ENCODE peak calls at places on chromosomes 16 and 17, in eight cellular contexts. One of them, this sample, is unnamed.

GRCh38 chr16:55057866-55058265 is 127.2 kb downstream of the IRX5 start:
- DNase-seq in neural progenitor cell: no peak
- DNase-seq in heart right ventricle: no peak
- DNase-seq in ascending aorta: no peak
- DNase-seq in CD4-positive, CD25-positive, alpha-beta regulatory T cell: no peak
- DNase-seq in naive thymus-derived CD4-positive, alpha-beta T cell: no peak
- DNase-seq in sigmoid colon: peak; percentile 32
- DNase-seq in testis: no peak
- DNase-seq in this sample: no peak

GRCh38 chr16:25317732-25318316 is 60.2 kb upstream of the ZKSCAN2 start:
- DNase-seq in testis: no peak
- DNase-seq in neural progenitor cell: no peak
- DNase-seq in heart right ventricle: no peak
- DNase-seq in sigmoid colon: no peak
- DNase-seq in ascending aorta: no peak
- DNase-seq in CD4-positive, CD25-positive, alpha-beta regulatory T cell: no peak
- DNase-seq in naive thymus-derived CD4-positive, alpha-beta T cell: no peak
- DNase-seq in this sample: no peak

GRCh38 chr17:81928497-81929252 is 1.1 kb upstream of the MAFG start:
- DNase-seq in ascending aorta: no peak
- DNase-seq in neural progenitor cell: no peak
- DNase-seq in heart right ventricle: no peak
- DNase-seq in testis: no peak
- DNase-seq in sigmoid colon: no peak
- DNase-seq in naive thymus-derived CD4-positive, alpha-beta T cell: no peak
- DNase-seq in CD4-positive, CD25-positive, alpha-beta regulatory T cell: no peak
- DNase-seq in this sample: peak; percentile 15

GRCh38 chr17:47934856-47935255 is 6.5 kb upstream of the PNPO start:
- DNase-seq in ascending aorta: no peak
- DNase-seq in naive thymus-derived CD4-positive, alpha-beta T cell: no peak
- DNase-seq in CD4-positive, CD25-positive, alpha-beta regulatory T cell: no peak
- DNase-seq in heart right ventricle: no peak
- DNase-seq in sigmoid colon: no peak
- DNase-seq in neural progenitor cell: no peak
- DNase-seq in testis: no peak
- DNase-seq in this sample: no peak

GRCh38 chr16:82769845-82770244 is 143.1 kb downstream of the CDH13 start:
- DNase-seq in CD4-positive, CD25-positive, alpha-beta regulatory T cell: no peak
- DNase-seq in neural progenitor cell: no peak
- DNase-seq in sigmoid colon: no peak
- DNase-seq in heart right ventricle: peak; percentile 33
- DNase-seq in testis: no peak
- DNase-seq in naive thymus-derived CD4-positive, alpha-beta T cell: no peak
- DNase-seq in ascending aorta: no peak
- DNase-seq in this sample: no peak

GRCh38 chr17:30234954-30235353 is 543 bp downstream of the SLC6A4 start:
- DNase-seq in naive thymus-derived CD4-positive, alpha-beta T cell: no peak
- DNase-seq in sigmoid colon: no peak
- DNase-seq in CD4-positive, CD25-positive, alpha-beta regulatory T cell: no peak
- DNase-seq in ascending aorta: peak; percentile 49
- DNase-seq in testis: no peak
- DNase-seq in heart right ventricle: no peak
- DNase-seq in neural progenitor cell: peak; percentile 44
- DNase-seq in this sample: no peak

GRCh38 chr17:79622201-79622601 is 11.3 kb upstream of the RBFOX3 start:
- DNase-seq in ascending aorta: peak; percentile 46
- DNase-seq in naive thymus-derived CD4-positive, alpha-beta T cell: no peak
- DNase-seq in neural progenitor cell: no peak
- DNase-seq in sigmoid colon: peak; percentile 63
- DNase-seq in CD4-positive, CD25-positive, alpha-beta regulatory T cell: no peak
- DNase-seq in heart right ventricle: peak; percentile 2
- DNase-seq in testis: peak; percentile 11
- DNase-seq in this sample: no peak

GRCh38 chr16:27225536-27226360 is 22.4 kb downstream of the KDM8 start:
- DNase-seq in heart right ventricle: no peak
- DNase-seq in neural progenitor cell: no peak
- DNase-seq in sigmoid colon: no peak
- DNase-seq in CD4-positive, CD25-positive, alpha-beta regulatory T cell: no peak
- DNase-seq in testis: no peak
- DNase-seq in ascending aorta: no peak
- DNase-seq in naive thymus-derived CD4-positive, alpha-beta T cell: no peak
- DNase-seq in this sample: no peak

GRCh38 chr17:48998557-48999440 is 1.6 kb downstream of the IGF2BP1 start:
- DNase-seq in CD4-positive, CD25-positive, alpha-beta regulatory T cell: no peak
- DNase-seq in ascending aorta: no peak
- DNase-seq in naive thymus-derived CD4-positive, alpha-beta T cell: no peak
- DNase-seq in testis: no peak
- DNase-seq in sigmoid colon: no peak
- DNase-seq in heart right ventricle: no peak
- DNase-seq in neural progenitor cell: peak; percentile 42
- DNase-seq in this sample: no peak

GRCh38 chr17:5035356-5035755 is at the start of gene SLC52A1:
- DNase-seq in heart right ventricle: no peak
- DNase-seq in naive thymus-derived CD4-positive, alpha-beta T cell: no peak
- DNase-seq in ascending aorta: no peak
- DNase-seq in neural progenitor cell: peak; percentile 21
- DNase-seq in CD4-positive, CD25-positive, alpha-beta regulatory T cell: no peak
- DNase-seq in testis: no peak
- DNase-seq in sigmoid colon: no peak
- DNase-seq in this sample: no peak

GRCh38 chr16:81242977-81243618 is 4.6 kb downstream of the BCO1 start:
- DNase-seq in CD4-positive, CD25-positive, alpha-beta regulatory T cell: no peak
- DNase-seq in heart right ventricle: no peak
- DNase-seq in testis: no peak
- DNase-seq in neural progenitor cell: no peak
- DNase-seq in naive thymus-derived CD4-positive, alpha-beta T cell: no peak
- DNase-seq in ascending aorta: no peak
- DNase-seq in sigmoid colon: no peak
- DNase-seq in this sample: no peak

GRCh38 chr17:12851901-12852435 is 62.7 kb downstream of the ARHGAP44 start:
- DNase-seq in ascending aorta: no peak
- DNase-seq in neural progenitor cell: no peak
- DNase-seq in CD4-positive, CD25-positive, alpha-beta regulatory T cell: no peak
- DNase-seq in heart right ventricle: no peak
- DNase-seq in testis: no peak
- DNase-seq in sigmoid colon: no peak
- DNase-seq in naive thymus-derived CD4-positive, alpha-beta T cell: no peak
- DNase-seq in this sample: no peak

GRCh38 chr16:30637952-30638351 is 12.8 kb upstream of the PRR14 start:
- DNase-seq in heart right ventricle: no peak
- DNase-seq in testis: no peak
- DNase-seq in sigmoid colon: no peak
- DNase-seq in CD4-positive, CD25-positive, alpha-beta regulatory T cell: no peak
- DNase-seq in ascending aorta: no peak
- DNase-seq in neural progenitor cell: peak; percentile 47
- DNase-seq in naive thymus-derived CD4-positive, alpha-beta T cell: no peak
- DNase-seq in this sample: no peak

GRCh38 chr16:17471745-17472075 is 950 bp upstream of the XYLT1 start:
- DNase-seq in testis: no peak
- DNase-seq in sigmoid colon: no peak
- DNase-seq in ascending aorta: no peak
- DNase-seq in CD4-positive, CD25-positive, alpha-beta regulatory T cell: no peak
- DNase-seq in heart right ventricle: no peak
- DNase-seq in naive thymus-derived CD4-positive, alpha-beta T cell: no peak
- DNase-seq in neural progenitor cell: no peak
- DNase-seq in this sample: no peak

DNA sequence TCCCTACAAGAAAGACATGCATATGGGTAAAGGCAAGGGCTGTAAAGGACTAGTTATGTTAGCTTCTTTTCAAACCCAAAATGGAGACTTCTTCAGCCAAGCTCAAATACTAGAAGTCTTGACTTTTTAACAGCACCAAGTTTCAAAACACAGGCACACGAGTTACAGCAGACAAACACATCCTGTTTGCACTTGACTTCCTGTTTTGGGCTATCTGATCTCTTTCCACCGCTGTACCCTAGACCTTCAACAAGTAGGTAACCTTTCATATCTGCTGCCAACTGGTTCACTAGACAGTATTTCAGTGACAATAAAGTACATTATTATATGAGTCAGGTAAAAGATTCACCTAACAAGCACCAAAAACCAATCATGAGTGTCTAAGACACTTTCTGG is 12.3 kb downstream of the RFFL start:
- DNase-seq in heart right ventricle: no peak
- DNase-seq in naive thymus-derived CD4-positive, alpha-beta T cell: no peak
- DNase-seq in neural progenitor cell: no peak
- DNase-seq in testis: no peak
- DNase-seq in sigmoid colon: no peak
- DNase-seq in ascending aorta: no peak
- DNase-seq in CD4-positive, CD25-positive, alpha-beta regulatory T cell: peak; percentile 45
- DNase-seq in this sample: peak; percentile 82
- H3K4me1 ChIP-seq in heart right ventricle: no peaks in the 10 kb centered on the region
- H3K4me1 ChIP-seq in naive thymus-derived CD4-positive, alpha-beta T cell: peaks cover 68% of the 10 kb centered on the region
- H3K4me1 ChIP-seq in neural progenitor cell: peaks cover 56% of the 10 kb centered on the region
- H3K4me1 ChIP-seq in testis: peaks cover 6% of the 10 kb centered on the region
- H3K4me1 ChIP-seq in sigmoid colon: peaks cover 21% of the 10 kb centered on the region
- H3K4me1 ChIP-seq in ascending aorta: no peaks in the 10 kb centered on the region
- H3K4me1 ChIP-seq in CD4-positive, CD25-positive, alpha-beta regulatory T cell: peaks cover 90% of the 10 kb centered on the region
- H3K4me1 ChIP-seq in this sample: peaks cover 82% of the 10 kb centered on the region

GRCh38 chr17:80789356-80789902 is 202.2 kb upstream of the CHMP6 start:
- DNase-seq in naive thymus-derived CD4-positive, alpha-beta T cell: no peak
- DNase-seq in neural progenitor cell: no peak
- DNase-seq in testis: peak; percentile 33
- DNase-seq in ascending aorta: peak; percentile 68
- DNase-seq in heart right ventricle: peak; percentile 61
- DNase-seq in CD4-positive, CD25-positive, alpha-beta regulatory T cell: no peak
- DNase-seq in sigmoid colon: peak; percentile 80
- DNase-seq in this sample: no peak

GRCh38 chr17:80792373-80792781 is 199.3 kb upstream of the CHMP6 start:
- DNase-seq in naive thymus-derived CD4-positive, alpha-beta T cell: peak; percentile 17
- DNase-seq in sigmoid colon: peak; percentile 69
- DNase-seq in CD4-positive, CD25-positive, alpha-beta regulatory T cell: no peak
- DNase-seq in testis: no peak
- DNase-seq in heart right ventricle: no peak
- DNase-seq in ascending aorta: no peak
- DNase-seq in neural progenitor cell: no peak
- DNase-seq in this sample: no peak

GRCh38 chr17:80790981-80791742 is 200.5 kb upstream of the CHMP6 start:
- DNase-seq in CD4-positive, CD25-positive, alpha-beta regulatory T cell: no peak
- DNase-seq in heart right ventricle: no peak
- DNase-seq in neural progenitor cell: no peak
- DNase-seq in testis: no peak
- DNase-seq in naive thymus-derived CD4-positive, alpha-beta T cell: peak; percentile 20
- DNase-seq in ascending aorta: no peak
- DNase-seq in sigmoid colon: peak; percentile 8
- DNase-seq in this sample: no peak

GRCh38 chr17:80791758-80792284 is 199.8 kb upstream of the CHMP6 start:
- DNase-seq in ascending aorta: peak; percentile 90
- DNase-seq in neural progenitor cell: no peak
- DNase-seq in testis: peak; percentile 51
- DNase-seq in CD4-positive, CD25-positive, alpha-beta regulatory T cell: no peak
- DNase-seq in heart right ventricle: peak; percentile 43
- DNase-seq in sigmoid colon: peak; percentile 93
- DNase-seq in naive thymus-derived CD4-positive, alpha-beta T cell: peak; percentile 58
- DNase-seq in this sample: no peak

DNA sequence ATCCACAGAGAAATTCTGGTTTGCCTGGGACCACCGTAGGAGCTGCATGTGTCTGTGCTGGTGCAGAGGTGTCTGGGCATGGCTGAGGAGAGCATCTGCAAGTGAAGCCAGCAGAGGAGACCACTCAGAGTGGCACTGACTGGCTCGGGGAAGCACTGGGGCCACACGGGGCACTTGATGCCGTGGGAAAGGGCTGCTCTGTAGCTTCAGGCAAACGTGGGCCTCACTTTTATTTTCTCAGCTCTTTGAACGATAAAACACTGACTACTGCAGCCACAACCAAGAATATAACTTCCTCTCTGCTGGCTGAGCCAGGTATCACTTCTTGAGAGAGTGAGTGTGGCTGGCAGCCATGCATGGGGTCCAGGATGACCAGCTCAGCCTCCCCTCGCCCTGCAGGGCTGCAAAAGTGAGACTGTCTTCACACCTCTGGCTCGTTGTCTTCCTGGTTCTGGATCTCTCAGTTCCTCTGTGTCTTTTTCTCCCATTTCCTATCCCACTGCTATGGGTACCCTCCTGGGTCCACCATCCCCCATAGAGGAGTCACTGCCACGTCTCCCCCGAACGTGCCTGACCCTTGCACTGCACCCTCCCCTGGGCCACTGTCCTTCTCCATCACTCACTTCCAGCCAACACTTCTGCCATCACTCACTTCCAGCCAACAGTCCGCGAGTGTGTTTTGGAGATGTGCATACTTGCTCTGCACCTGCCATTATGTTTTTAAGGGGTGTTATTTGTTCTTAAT is 201.4 kb upstream of the CHMP6 start:
- DNase-seq in heart right ventricle: no peak
- DNase-seq in naive thymus-derived CD4-positive, alpha-beta T cell: peak; percentile 22
- DNase-seq in ascending aorta: no peak
- DNase-seq in sigmoid colon: no peak
- DNase-seq in neural progenitor cell: no peak
- DNase-seq in testis: no peak
- DNase-seq in CD4-positive, CD25-positive, alpha-beta regulatory T cell: no peak
- DNase-seq in this sample: peak; percentile 53
- H3K4me3 ChIP-seq in heart right ventricle: no peak overlapping the region
- H3K4me3 ChIP-seq in naive thymus-derived CD4-positive, alpha-beta T cell: peak overlapping the region; percentile 37
- H3K4me3 ChIP-seq in ascending aorta: no peak overlapping the region
- H3K4me3 ChIP-seq in sigmoid colon: no peak overlapping the region
- H3K4me3 ChIP-seq in neural progenitor cell: no peak overlapping the region
- H3K4me3 ChIP-seq in testis: no peak overlapping the region
- H3K4me3 ChIP-seq in CD4-positive, CD25-positive, alpha-beta regulatory T cell: peak overlapping the region; percentile 68
- H3K4me3 ChIP-seq in this sample: peak overlapping the region; percentile 46

GRCh38 chr17:17709815-17710321 is 28.6 kb downstream of the RAI1 start:
- DNase-seq in naive thymus-derived CD4-positive, alpha-beta T cell: no peak
- DNase-seq in heart right ventricle: no peak
- DNase-seq in sigmoid colon: no peak
- DNase-seq in ascending aorta: no peak
- DNase-seq in neural progenitor cell: no peak
- DNase-seq in testis: no peak
- DNase-seq in CD4-positive, CD25-positive, alpha-beta regulatory T cell: no peak
- DNase-seq in this sample: no peak

GRCh38 chr17:17710728-17711541 is 29.7 kb downstream of the RAI1 start:
- DNase-seq in neural progenitor cell: peak; percentile 84
- DNase-seq in heart right ventricle: no peak
- DNase-seq in ascending aorta: peak; percentile 88
- DNase-seq in CD4-positive, CD25-positive, alpha-beta regulatory T cell: no peak
- DNase-seq in testis: no peak
- DNase-seq in sigmoid colon: peak; percentile 83
- DNase-seq in naive thymus-derived CD4-positive, alpha-beta T cell: no peak
- DNase-seq in this sample: no peak

GRCh38 chr17:17712268-17712924 is 31.1 kb downstream of the RAI1 start:
- DNase-seq in neural progenitor cell: no peak
- DNase-seq in CD4-positive, CD25-positive, alpha-beta regulatory T cell: no peak
- DNase-seq in heart right ventricle: no peak
- DNase-seq in ascending aorta: no peak
- DNase-seq in testis: no peak
- DNase-seq in naive thymus-derived CD4-positive, alpha-beta T cell: no peak
- DNase-seq in sigmoid colon: no peak
- DNase-seq in this sample: no peak

GRCh38 chr17:17710355-17710727 is 29.1 kb downstream of the RAI1 start:
- DNase-seq in sigmoid colon: no peak
- DNase-seq in CD4-positive, CD25-positive, alpha-beta regulatory T cell: no peak
- DNase-seq in naive thymus-derived CD4-positive, alpha-beta T cell: no peak
- DNase-seq in testis: no peak
- DNase-seq in neural progenitor cell: no peak
- DNase-seq in ascending aorta: no peak
- DNase-seq in heart right ventricle: no peak
- DNase-seq in this sample: no peak

GRCh38 chr17:17711708-17712141 is 30.5 kb downstream of the RAI1 start:
- DNase-seq in heart right ventricle: no peak
- DNase-seq in testis: peak; percentile 51
- DNase-seq in CD4-positive, CD25-positive, alpha-beta regulatory T cell: no peak
- DNase-seq in ascending aorta: no peak
- DNase-seq in neural progenitor cell: peak; percentile 50
- DNase-seq in naive thymus-derived CD4-positive, alpha-beta T cell: no peak
- DNase-seq in sigmoid colon: no peak
- DNase-seq in this sample: no peak
- H3K4me1 ChIP-seq in heart right ventricle: peaks cover 20% of the 10 kb centered on the region
- H3K4me1 ChIP-seq in testis: peaks cover 42% of the 10 kb centered on the region
- H3K4me1 ChIP-seq in CD4-positive, CD25-positive, alpha-beta regulatory T cell: no peaks in the 10 kb centered on the region
- H3K4me1 ChIP-seq in ascending aorta: peaks cover 5% of the 10 kb centered on the region
- H3K4me1 ChIP-seq in neural progenitor cell: peaks cover 26% of the 10 kb centered on the region
- H3K4me1 ChIP-seq in naive thymus-derived CD4-positive, alpha-beta T cell: no peaks in the 10 kb centered on the region
- H3K4me1 ChIP-seq in sigmoid colon: peaks cover 55% of the 10 kb centered on the region
- H3K4me1 ChIP-seq in this sample: peaks cover 5% of the 10 kb centered on the region

GRCh38 chr17:40614431-40615294 is 33.0 kb downstream of the SMARCE1 start:
- DNase-seq in ascending aorta: no peak
- DNase-seq in testis: peak; percentile 55
- DNase-seq in heart right ventricle: no peak
- DNase-seq in CD4-positive, CD25-positive, alpha-beta regulatory T cell: no peak
- DNase-seq in naive thymus-derived CD4-positive, alpha-beta T cell: no peak
- DNase-seq in sigmoid colon: no peak
- DNase-seq in neural progenitor cell: no peak
- DNase-seq in this sample: no peak
- H3K4me3 ChIP-seq in ascending aorta: no peak overlapping the region
- H3K4me3 ChIP-seq in testis: no peak overlapping the region
- H3K4me3 ChIP-seq in heart right ventricle: no peak overlapping the region
- H3K4me3 ChIP-seq in CD4-positive, CD25-positive, alpha-beta regulatory T cell: peak overlapping the region; percentile 55
- H3K4me3 ChIP-seq in naive thymus-derived CD4-positive, alpha-beta T cell: peak overlapping the region; percentile 31
- H3K4me3 ChIP-seq in sigmoid colon: no peak overlapping the region
- H3K4me3 ChIP-seq in neural progenitor cell: no peak overlapping the region
- H3K4me3 ChIP-seq in this sample: peak overlapping the region; percentile 25